ENCODE peak calls at places on chromosome 20, in seven cellular contexts. One of them, this sample, is unnamed.

GRCh38 chr20:44187763-44188709 is 1.0 kb upstream of the JPH2 start:
- DNase-seq in SW 1271: no peak
- DNase-seq in AG04450: no peak
- DNase-seq in RWPE1: no peak
- DNase-seq in SJSA1: no peak
- DNase-seq in neural progenitor cell: no peak
- DNase-seq in mucosa of gallbladder: no peak
- DNase-seq in this sample: peak

GRCh38 chr20:58169441-58169840 is 59.0 kb downstream of the ANKRD60 start:
- DNase-seq in SW 1271: no peak
- DNase-seq in AG04450: no peak
- DNase-seq in RWPE1: no peak
- DNase-seq in SJSA1: peak
- DNase-seq in neural progenitor cell: no peak
- DNase-seq in mucosa of gallbladder: no peak
- DNase-seq in this sample: no peak

GRCh38 chr20:59207742-59208357 is 44.2 kb downstream of the ZNF831 start:
- DNase-seq in SW 1271: no peak
- DNase-seq in AG04450: no peak
- DNase-seq in RWPE1: no peak
- DNase-seq in SJSA1: no peak
- DNase-seq in neural progenitor cell: peak
- DNase-seq in mucosa of gallbladder: peak
- DNase-seq in this sample: peak

GRCh38 chr20:23255658-23256385 is 94.8 kb upstream of the NXT1 start:
- DNase-seq in SW 1271: no peak
- DNase-seq in AG04450: peak
- DNase-seq in RWPE1: no peak
- DNase-seq in SJSA1: peak
- DNase-seq in neural progenitor cell: peak
- DNase-seq in mucosa of gallbladder: no peak
- DNase-seq in this sample: no peak

GRCh38 chr20:21529863-21530262 is 16.0 kb upstream of the NKX2-2 start:
- DNase-seq in SW 1271: no peak
- DNase-seq in AG04450: no peak
- DNase-seq in RWPE1: no peak
- DNase-seq in SJSA1: no peak
- DNase-seq in neural progenitor cell: peak
- DNase-seq in mucosa of gallbladder: no peak
- DNase-seq in this sample: no peak

GRCh38 chr20:43583982-43584432 is 6.7 kb upstream of the IFT52 start:
- DNase-seq in SW 1271: no peak
- DNase-seq in AG04450: peak
- DNase-seq in RWPE1: peak
- DNase-seq in SJSA1: peak
- DNase-seq in neural progenitor cell: no peak
- DNase-seq in mucosa of gallbladder: peak
- DNase-seq in this sample: no peak

GRCh38 chr20:14418441-14418840 is 81.0 kb upstream of the FLRT3 start:
- DNase-seq in SW 1271: no peak
- DNase-seq in AG04450: no peak
- DNase-seq in RWPE1: no peak
- DNase-seq in SJSA1: no peak
- DNase-seq in neural progenitor cell: no peak
- DNase-seq in mucosa of gallbladder: no peak
- DNase-seq in this sample: no peak

GRCh38 chr20:57248132-57248797 is 18.2 kb downstream of the BMP7 start:
- DNase-seq in SW 1271: no peak
- DNase-seq in AG04450: no peak
- DNase-seq in RWPE1: no peak
- DNase-seq in SJSA1: peak
- DNase-seq in neural progenitor cell: no peak
- DNase-seq in mucosa of gallbladder: no peak
- DNase-seq in this sample: no peak

GRCh38 chr20:6081236-6081635 is 27.4 kb upstream of the LRRN4 start:
- DNase-seq in SW 1271: no peak
- DNase-seq in AG04450: no peak
- DNase-seq in RWPE1: no peak
- DNase-seq in SJSA1: no peak
- DNase-seq in neural progenitor cell: no peak
- DNase-seq in mucosa of gallbladder: no peak
- DNase-seq in this sample: no peak

GRCh38 chr20:2742934-2743559 is 50.5 kb downstream of the EBF4 start:
- DNase-seq in SW 1271: peak
- DNase-seq in AG04450: peak
- DNase-seq in RWPE1: peak
- DNase-seq in SJSA1: peak
- DNase-seq in neural progenitor cell: peak
- DNase-seq in mucosa of gallbladder: no peak
- DNase-seq in this sample: peak

GRCh38 chr20:3749689-3750639 is 17.5 kb downstream of the HSPA12B start:
- DNase-seq in SW 1271: no peak
- DNase-seq in AG04450: no peak
- DNase-seq in RWPE1: peak
- DNase-seq in SJSA1: no peak
- DNase-seq in neural progenitor cell: peak
- DNase-seq in mucosa of gallbladder: no peak
- DNase-seq in this sample: peak

GRCh38 chr20:57539889-57540288 is 14.9 kb upstream of the CTCFL start:
- DNase-seq in SW 1271: no peak
- DNase-seq in AG04450: no peak
- DNase-seq in RWPE1: no peak
- DNase-seq in SJSA1: no peak
- DNase-seq in neural progenitor cell: no peak
- DNase-seq in mucosa of gallbladder: no peak
- DNase-seq in this sample: no peak

GRCh38 chr20:5688431-5688972 is 61.7 kb upstream of the SHLD1 start:
- DNase-seq in SW 1271: no peak
- DNase-seq in AG04450: no peak
- DNase-seq in RWPE1: no peak
- DNase-seq in SJSA1: no peak
- DNase-seq in neural progenitor cell: no peak
- DNase-seq in mucosa of gallbladder: no peak
- DNase-seq in this sample: no peak

GRCh38 chr20:48107560-48107959 is 322.3 kb upstream of the SULF2 start:
- DNase-seq in SW 1271: no peak
- DNase-seq in AG04450: no peak
- DNase-seq in RWPE1: peak
- DNase-seq in SJSA1: no peak
- DNase-seq in neural progenitor cell: no peak
- DNase-seq in mucosa of gallbladder: no peak
- DNase-seq in this sample: no peak

GRCh38 chr20:3652646-3653596 is 10.3 kb downstream of the GFRA4 start:
- DNase-seq in SW 1271: no peak
- DNase-seq in AG04450: no peak
- DNase-seq in RWPE1: no peak
- DNase-seq in SJSA1: no peak
- DNase-seq in neural progenitor cell: no peak
- DNase-seq in mucosa of gallbladder: no peak
- DNase-seq in this sample: no peak

GRCh38 chr20:35886537-35886936 is 67.8 kb downstream of the SCAND1 start:
- DNase-seq in SW 1271: no peak
- DNase-seq in AG04450: no peak
- DNase-seq in RWPE1: no peak
- DNase-seq in SJSA1: no peak
- DNase-seq in neural progenitor cell: no peak
- DNase-seq in mucosa of gallbladder: no peak
- DNase-seq in this sample: no peak

GRCh38 chr20:40689100-40689942 is at the start of gene MAFB:
- DNase-seq in SW 1271: peak
- DNase-seq in AG04450: peak
- DNase-seq in RWPE1: peak
- DNase-seq in SJSA1: peak
- DNase-seq in neural progenitor cell: peak
- DNase-seq in mucosa of gallbladder: peak
- DNase-seq in this sample: peak

GRCh38 chr20:3743251-3743650 is 10.8 kb downstream of the HSPA12B start:
- DNase-seq in SW 1271: no peak
- DNase-seq in AG04450: no peak
- DNase-seq in RWPE1: no peak
- DNase-seq in SJSA1: no peak
- DNase-seq in neural progenitor cell: no peak
- DNase-seq in mucosa of gallbladder: no peak
- DNase-seq in this sample: no peak

GRCh38 chr20:57638895-57639236 is 18.6 kb upstream of the ZBP1 start:
- DNase-seq in SW 1271: no peak
- DNase-seq in AG04450: no peak
- DNase-seq in RWPE1: no peak
- DNase-seq in SJSA1: no peak
- DNase-seq in neural progenitor cell: no peak
- DNase-seq in mucosa of gallbladder: no peak
- DNase-seq in this sample: no peak

GRCh38 chr20:1456300-1456699 is 10.3 kb downstream of the NSFL1C start:
- DNase-seq in SW 1271: no peak
- DNase-seq in AG04450: no peak
- DNase-seq in RWPE1: no peak
- DNase-seq in SJSA1: no peak
- DNase-seq in neural progenitor cell: no peak
- DNase-seq in mucosa of gallbladder: no peak
- DNase-seq in this sample: no peak

GRCh38 chr20:24870876-24871275 is 78.2 kb upstream of the CST7 start:
- DNase-seq in SW 1271: no peak
- DNase-seq in AG04450: no peak
- DNase-seq in RWPE1: no peak
- DNase-seq in SJSA1: no peak
- DNase-seq in neural progenitor cell: no peak
- DNase-seq in mucosa of gallbladder: no peak
- DNase-seq in this sample: no peak